ENCODE peak calls at places on chromosome 14, in five cellular contexts. B is KBM-7; S is G401; W is H7; L is activated CD4-positive, alpha-beta T cell treated with anti-CD3 and anti-CD28 coated beads, Interleukin-2, amount 50 U/mL, for 1 hour. A is an unnamed sample.

GRCh38 chr14:69316449-69317391 is 56.8 kb downstream of the GALNT16 start:
- DNase-seq in B (no peak), S (no peak), W (peak), L (no peak), A (no peak)

GRCh38 chr14:65290830-65291229 is 121.7 kb upstream of the FUT8 start:
- DNase-seq in B (peak), S (no peak), W (no peak), L (no peak), A (no peak)

GRCh38 chr14:94132285-94132887 is 3.0 kb upstream of the IFI27L2 start:
- DNase-seq in B (peak), S (peak), W (peak), L (peak), A (peak)

GRCh38 chr14:58281969-58282368 is 16.4 kb upstream of the ARID4A start:
- DNase-seq in B (no peak), S (no peak), W (no peak), L (no peak), A (no peak)

GRCh38 chr14:100901391-100902183 is 1.9 kb downstream of the RTL1 start:
- DNase-seq in B (no peak), S (no peak), W (no peak), L (no peak), A (no peak)

GRCh38 chr14:102125546-102125945 is 14.2 kb upstream of the WDR20 start:
- DNase-seq in B (no peak), S (no peak), W (no peak), L (no peak), A (no peak)

GRCh38 chr14:34496679-34497513 is 34.9 kb upstream of the SPTSSA start:
- DNase-seq in B (no peak), S (peak), W (peak), L (no peak), A (no peak)

GRCh38 chr14:75242546-75243273 is 35.9 kb upstream of the FOS start:
- DNase-seq in B (no peak), S (no peak), W (peak), L (no peak), A (no peak)

GRCh38 chr14:22887990-22888378 is 5.0 kb downstream of the REM2 start:
- DNase-seq in B (no peak), S (no peak), W (no peak), L (peak), A (no peak)

GRCh38 chr14:68146812-68147211 is 327.2 kb downstream of the RAD51B start:
- DNase-seq in B (no peak), S (no peak), W (no peak), L (no peak), A (no peak)

GRCh38 chr14:99093532-99094517 is 178.2 kb downstream of the BCL11B start:
- DNase-seq in B (no peak), S (no peak), W (peak), L (no peak), A (no peak)

GRCh38 chr14:49893309-49894213 is 679 bp downstream of the ARF6 start:
- DNase-seq in B (peak), S (no peak), W (peak), L (peak), A (peak)

GRCh38 chr14:104393898-104394605 is 185.5 kb upstream of the C14orf180 start:
- DNase-seq in B (no peak), S (no peak), W (peak), L (peak), A (no peak)

GRCh38 chr14:89960895-89961294 is 5.2 kb downstream of the TDP1 start:
- DNase-seq in B (no peak), S (no peak), W (no peak), L (no peak), A (no peak)

GRCh38 chr14:104585966-104586702 is 6.6 kb downstream of the C14orf180 start:
- DNase-seq in B (no peak), S (no peak), W (no peak), L (no peak), A (no peak)

GRCh38 chr14:49586673-49587460 is 687 bp upstream of the RPS29 start:
- DNase-seq in B (peak), S (peak), W (peak), L (peak), A (peak)

GRCh38 chr14:67738740-67739504 is 37.2 kb downstream of the RDH12 start:
- DNase-seq in B (peak), S (no peak), W (no peak), L (no peak), A (no peak)

GRCh38 chr14:65002586-65003210 is 16.0 kb downstream of the FNTB start:
- DNase-seq in B (no peak), S (no peak), W (no peak), L (no peak), A (no peak)

GRCh38 chr14:65042731-65043372 is 56.2 kb downstream of the FNTB start:
- DNase-seq in B (peak), S (no peak), W (no peak), L (no peak), A (peak)